ENCODE peak calls at places on chromosome 20, in eight cellular contexts. One of them, this sample, is unnamed.

GRCh38 chr20:48928832-48929725 is 7.6 kb downstream of the ARFGEF2 start:
- DNase-seq in neuronal stem cell: no peak
- DNase-seq in CD14-positive monocyte: no peak
- DNase-seq in EL: peak; percentile 50
- DNase-seq in Calu3: no peak
- DNase-seq in activated CD4-positive, CD25-positive, alpha-beta regulatory T cell: no peak
- DNase-seq in stimulated activated CD8-positive, alpha-beta memory T cell treated with anti-CD3 and anti-CD28 coated beads, Interleukin-7, amount 100 ng/mL, for 4 hours: no peak
- DNase-seq in KBM-7: no peak
- DNase-seq in this sample: peak; percentile 71

GRCh38 chr20:3745686-3746173 is 13.2 kb downstream of the HSPA12B start:
- DNase-seq in neuronal stem cell: no peak
- DNase-seq in activated CD4-positive, CD25-positive, alpha-beta regulatory T cell: no peak
- DNase-seq in stimulated activated CD8-positive, alpha-beta memory T cell treated with anti-CD3 and anti-CD28 coated beads, Interleukin-7, amount 100 ng/mL, for 4 hours: no peak
- DNase-seq in Calu3: no peak
- DNase-seq in KBM-7: no peak
- DNase-seq in CD14-positive monocyte: no peak
- DNase-seq in EL: no peak
- DNase-seq in this sample: no peak

GRCh38 chr20:36861625-36861874 is 14.4 kb upstream of the TLDC2 start:
- DNase-seq in EL: peak; percentile 37
- DNase-seq in Calu3: no peak
- DNase-seq in KBM-7: no peak
- DNase-seq in CD14-positive monocyte: no peak
- DNase-seq in stimulated activated CD8-positive, alpha-beta memory T cell treated with anti-CD3 and anti-CD28 coated beads, Interleukin-7, amount 100 ng/mL, for 4 hours: no peak
- DNase-seq in neuronal stem cell: no peak
- DNase-seq in activated CD4-positive, CD25-positive, alpha-beta regulatory T cell: no peak
- DNase-seq in this sample: no peak

GRCh38 chr20:58081842-58082241 is 146.6 kb downstream of the ANKRD60 start:
- DNase-seq in EL: peak; percentile 53
- DNase-seq in CD14-positive monocyte: no peak
- DNase-seq in KBM-7: no peak
- DNase-seq in Calu3: no peak
- DNase-seq in neuronal stem cell: no peak
- DNase-seq in stimulated activated CD8-positive, alpha-beta memory T cell treated with anti-CD3 and anti-CD28 coated beads, Interleukin-7, amount 100 ng/mL, for 4 hours: no peak
- DNase-seq in activated CD4-positive, CD25-positive, alpha-beta regulatory T cell: no peak
- DNase-seq in this sample: peak; percentile 73

GRCh38 chr20:49278817-49279676 is 1.2 kb upstream of the ZNFX1 start:
- DNase-seq in stimulated activated CD8-positive, alpha-beta memory T cell treated with anti-CD3 and anti-CD28 coated beads, Interleukin-7, amount 100 ng/mL, for 4 hours: peak; percentile 24
- DNase-seq in EL: peak; percentile 30
- DNase-seq in activated CD4-positive, CD25-positive, alpha-beta regulatory T cell: peak; percentile 37
- DNase-seq in Calu3: no peak
- DNase-seq in CD14-positive monocyte: no peak
- DNase-seq in neuronal stem cell: no peak
- DNase-seq in KBM-7: no peak
- DNase-seq in this sample: no peak

GRCh38 chr20:26209171-26209941 is 512.7 kb upstream of the ZNF337 start:
- DNase-seq in stimulated activated CD8-positive, alpha-beta memory T cell treated with anti-CD3 and anti-CD28 coated beads, Interleukin-7, amount 100 ng/mL, for 4 hours: no peak
- DNase-seq in CD14-positive monocyte: no peak
- DNase-seq in activated CD4-positive, CD25-positive, alpha-beta regulatory T cell: no peak
- DNase-seq in neuronal stem cell: peak; percentile 23
- DNase-seq in KBM-7: no peak
- DNase-seq in EL: no peak
- DNase-seq in Calu3: no peak
- DNase-seq in this sample: peak; percentile 10

GRCh38 chr20:12927489-12927888 is 81.3 kb upstream of the SPTLC3 start:
- DNase-seq in stimulated activated CD8-positive, alpha-beta memory T cell treated with anti-CD3 and anti-CD28 coated beads, Interleukin-7, amount 100 ng/mL, for 4 hours: no peak
- DNase-seq in CD14-positive monocyte: no peak
- DNase-seq in neuronal stem cell: no peak
- DNase-seq in Calu3: no peak
- DNase-seq in activated CD4-positive, CD25-positive, alpha-beta regulatory T cell: no peak
- DNase-seq in EL: peak; percentile 34
- DNase-seq in KBM-7: no peak
- DNase-seq in this sample: peak; percentile 46

GRCh38 chr20:58538752-58539151 is 23.6 kb upstream of the APCDD1L start:
- DNase-seq in KBM-7: no peak
- DNase-seq in CD14-positive monocyte: no peak
- DNase-seq in EL: peak; percentile 72
- DNase-seq in neuronal stem cell: no peak
- DNase-seq in activated CD4-positive, CD25-positive, alpha-beta regulatory T cell: no peak
- DNase-seq in stimulated activated CD8-positive, alpha-beta memory T cell treated with anti-CD3 and anti-CD28 coated beads, Interleukin-7, amount 100 ng/mL, for 4 hours: no peak
- DNase-seq in Calu3: no peak
- DNase-seq in this sample: peak; percentile 79

GRCh38 chr20:24953621-24954133 is 4.6 kb downstream of the CST7 start:
- DNase-seq in EL: no peak
- DNase-seq in neuronal stem cell: no peak
- DNase-seq in Calu3: no peak
- DNase-seq in CD14-positive monocyte: no peak
- DNase-seq in activated CD4-positive, CD25-positive, alpha-beta regulatory T cell: no peak
- DNase-seq in KBM-7: no peak
- DNase-seq in stimulated activated CD8-positive, alpha-beta memory T cell treated with anti-CD3 and anti-CD28 coated beads, Interleukin-7, amount 100 ng/mL, for 4 hours: no peak
- DNase-seq in this sample: no peak

GRCh38 chr20:15098351-15098750 is 760.9 kb upstream of the FLRT3 start:
- DNase-seq in CD14-positive monocyte: no peak
- DNase-seq in Calu3: no peak
- DNase-seq in stimulated activated CD8-positive, alpha-beta memory T cell treated with anti-CD3 and anti-CD28 coated beads, Interleukin-7, amount 100 ng/mL, for 4 hours: no peak
- DNase-seq in neuronal stem cell: no peak
- DNase-seq in KBM-7: no peak
- DNase-seq in EL: no peak
- DNase-seq in activated CD4-positive, CD25-positive, alpha-beta regulatory T cell: no peak
- DNase-seq in this sample: no peak

GRCh38 chr20:15257471-15257870 is 920.1 kb upstream of the FLRT3 start:
- DNase-seq in KBM-7: no peak
- DNase-seq in Calu3: no peak
- DNase-seq in activated CD4-positive, CD25-positive, alpha-beta regulatory T cell: no peak
- DNase-seq in neuronal stem cell: no peak
- DNase-seq in stimulated activated CD8-positive, alpha-beta memory T cell treated with anti-CD3 and anti-CD28 coated beads, Interleukin-7, amount 100 ng/mL, for 4 hours: no peak
- DNase-seq in EL: no peak
- DNase-seq in CD14-positive monocyte: no peak
- DNase-seq in this sample: no peak

GRCh38 chr20:5095931-5096330 is 23.8 kb downstream of the PCNA start:
- DNase-seq in KBM-7: no peak
- DNase-seq in Calu3: no peak
- DNase-seq in CD14-positive monocyte: no peak
- DNase-seq in activated CD4-positive, CD25-positive, alpha-beta regulatory T cell: no peak
- DNase-seq in stimulated activated CD8-positive, alpha-beta memory T cell treated with anti-CD3 and anti-CD28 coated beads, Interleukin-7, amount 100 ng/mL, for 4 hours: no peak
- DNase-seq in EL: no peak
- DNase-seq in neuronal stem cell: no peak
- DNase-seq in this sample: no peak

GRCh38 chr20:53933232-53933846 is 137.1 kb downstream of the BCAS1 start:
- DNase-seq in neuronal stem cell: no peak
- DNase-seq in activated CD4-positive, CD25-positive, alpha-beta regulatory T cell: no peak
- DNase-seq in KBM-7: no peak
- DNase-seq in Calu3: no peak
- DNase-seq in EL: no peak
- DNase-seq in stimulated activated CD8-positive, alpha-beta memory T cell treated with anti-CD3 and anti-CD28 coated beads, Interleukin-7, amount 100 ng/mL, for 4 hours: no peak
- DNase-seq in CD14-positive monocyte: no peak
- DNase-seq in this sample: no peak

GRCh38 chr20:22070546-22070945 is 365.1 kb downstream of the PAX1 start:
- DNase-seq in stimulated activated CD8-positive, alpha-beta memory T cell treated with anti-CD3 and anti-CD28 coated beads, Interleukin-7, amount 100 ng/mL, for 4 hours: no peak
- DNase-seq in KBM-7: no peak
- DNase-seq in EL: no peak
- DNase-seq in CD14-positive monocyte: no peak
- DNase-seq in neuronal stem cell: no peak
- DNase-seq in Calu3: no peak
- DNase-seq in activated CD4-positive, CD25-positive, alpha-beta regulatory T cell: no peak
- DNase-seq in this sample: no peak

GRCh38 chr20:23046431-23046830 is 3.0 kb downstream of the THBD start:
- DNase-seq in EL: no peak
- DNase-seq in neuronal stem cell: no peak
- DNase-seq in stimulated activated CD8-positive, alpha-beta memory T cell treated with anti-CD3 and anti-CD28 coated beads, Interleukin-7, amount 100 ng/mL, for 4 hours: no peak
- DNase-seq in activated CD4-positive, CD25-positive, alpha-beta regulatory T cell: no peak
- DNase-seq in KBM-7: no peak
- DNase-seq in Calu3: no peak
- DNase-seq in CD14-positive monocyte: no peak
- DNase-seq in this sample: no peak

GRCh38 chr20:63553933-63554290 is at the start of gene FNDC11:
- DNase-seq in KBM-7: no peak
- DNase-seq in Calu3: no peak
- DNase-seq in CD14-positive monocyte: no peak
- DNase-seq in stimulated activated CD8-positive, alpha-beta memory T cell treated with anti-CD3 and anti-CD28 coated beads, Interleukin-7, amount 100 ng/mL, for 4 hours: peak; percentile 25
- DNase-seq in EL: peak; percentile 48
- DNase-seq in activated CD4-positive, CD25-positive, alpha-beta regulatory T cell: peak; percentile 32
- DNase-seq in neuronal stem cell: peak; percentile 75
- DNase-seq in this sample: no peak

GRCh38 chr20:36097331-36097730 is 57.2 kb upstream of the EPB41L1 start:
- DNase-seq in stimulated activated CD8-positive, alpha-beta memory T cell treated with anti-CD3 and anti-CD28 coated beads, Interleukin-7, amount 100 ng/mL, for 4 hours: no peak
- DNase-seq in Calu3: no peak
- DNase-seq in activated CD4-positive, CD25-positive, alpha-beta regulatory T cell: no peak
- DNase-seq in EL: peak; percentile 75
- DNase-seq in KBM-7: no peak
- DNase-seq in CD14-positive monocyte: no peak
- DNase-seq in neuronal stem cell: no peak
- DNase-seq in this sample: peak; percentile 82

GRCh38 chr20:41072099-41072798 is 43.6 kb downstream of the TOP1 start:
- DNase-seq in Calu3: peak; percentile 52
- DNase-seq in KBM-7: no peak
- DNase-seq in activated CD4-positive, CD25-positive, alpha-beta regulatory T cell: no peak
- DNase-seq in stimulated activated CD8-positive, alpha-beta memory T cell treated with anti-CD3 and anti-CD28 coated beads, Interleukin-7, amount 100 ng/mL, for 4 hours: no peak
- DNase-seq in CD14-positive monocyte: no peak
- DNase-seq in neuronal stem cell: no peak
- DNase-seq in EL: peak; percentile 91
- DNase-seq in this sample: peak; percentile 88

GRCh38 chr20:58150772-58151171 is 77.7 kb downstream of the ANKRD60 start:
- DNase-seq in CD14-positive monocyte: no peak
- DNase-seq in Calu3: peak; percentile 77
- DNase-seq in KBM-7: no peak
- DNase-seq in neuronal stem cell: peak; percentile 36
- DNase-seq in activated CD4-positive, CD25-positive, alpha-beta regulatory T cell: no peak
- DNase-seq in stimulated activated CD8-positive, alpha-beta memory T cell treated with anti-CD3 and anti-CD28 coated beads, Interleukin-7, amount 100 ng/mL, for 4 hours: no peak
- DNase-seq in EL: no peak
- DNase-seq in this sample: no peak

GRCh38 chr20:37714973-37715657 is 21.3 kb downstream of the CTNNBL1 start:
- DNase-seq in CD14-positive monocyte: no peak
- DNase-seq in activated CD4-positive, CD25-positive, alpha-beta regulatory T cell: no peak
- DNase-seq in Calu3: no peak
- DNase-seq in EL: peak; percentile 78
- DNase-seq in neuronal stem cell: no peak
- DNase-seq in stimulated activated CD8-positive, alpha-beta memory T cell treated with anti-CD3 and anti-CD28 coated beads, Interleukin-7, amount 100 ng/mL, for 4 hours: no peak
- DNase-seq in KBM-7: peak; percentile 38
- DNase-seq in this sample: peak; percentile 56

GRCh38 chr20:58362117-58362516 is 26.9 kb upstream of the VAPB start:
- DNase-seq in stimulated activated CD8-positive, alpha-beta memory T cell treated with anti-CD3 and anti-CD28 coated beads, Interleukin-7, amount 100 ng/mL, for 4 hours: no peak
- DNase-seq in neuronal stem cell: no peak
- DNase-seq in CD14-positive monocyte: no peak
- DNase-seq in EL: no peak
- DNase-seq in KBM-7: no peak
- DNase-seq in activated CD4-positive, CD25-positive, alpha-beta regulatory T cell: no peak
- DNase-seq in Calu3: no peak
- DNase-seq in this sample: no peak

GRCh38 chr20:33433465-33433864 is 10.1 kb downstream of the SNTA1 start:
- DNase-seq in CD14-positive monocyte: no peak
- DNase-seq in KBM-7: no peak
- DNase-seq in neuronal stem cell: no peak
- DNase-seq in stimulated activated CD8-positive, alpha-beta memory T cell treated with anti-CD3 and anti-CD28 coated beads, Interleukin-7, amount 100 ng/mL, for 4 hours: no peak
- DNase-seq in activated CD4-positive, CD25-positive, alpha-beta regulatory T cell: no peak
- DNase-seq in EL: peak; percentile 30
- DNase-seq in Calu3: no peak
- DNase-seq in this sample: no peak

GRCh38 chr20:1871807-1872455 is 23.3 kb upstream of the SIRPA start:
- DNase-seq in EL: no peak
- DNase-seq in CD14-positive monocyte: peak; percentile 93
- DNase-seq in Calu3: no peak
- DNase-seq in activated CD4-positive, CD25-positive, alpha-beta regulatory T cell: no peak
- DNase-seq in stimulated activated CD8-positive, alpha-beta memory T cell treated with anti-CD3 and anti-CD28 coated beads, Interleukin-7, amount 100 ng/mL, for 4 hours: no peak
- DNase-seq in KBM-7: no peak
- DNase-seq in neuronal stem cell: no peak
- DNase-seq in this sample: no peak

GRCh38 chr20:38725959-38726848 is 1.9 kb downstream of the SLC32A1 start:
- DNase-seq in stimulated activated CD8-positive, alpha-beta memory T cell treated with anti-CD3 and anti-CD28 coated beads, Interleukin-7, amount 100 ng/mL, for 4 hours: no peak
- DNase-seq in EL: peak; percentile 46
- DNase-seq in CD14-positive monocyte: no peak
- DNase-seq in neuronal stem cell: peak; percentile 84
- DNase-seq in activated CD4-positive, CD25-positive, alpha-beta regulatory T cell: no peak
- DNase-seq in Calu3: peak; percentile 72
- DNase-seq in KBM-7: peak; percentile 35
- DNase-seq in this sample: no peak

GRCh38 chr20:36969050-36969449 is 17.5 kb upstream of the SAMHD1 start:
- DNase-seq in CD14-positive monocyte: no peak
- DNase-seq in neuronal stem cell: no peak
- DNase-seq in activated CD4-positive, CD25-positive, alpha-beta regulatory T cell: no peak
- DNase-seq in stimulated activated CD8-positive, alpha-beta memory T cell treated with anti-CD3 and anti-CD28 coated beads, Interleukin-7, amount 100 ng/mL, for 4 hours: no peak
- DNase-seq in EL: no peak
- DNase-seq in KBM-7: no peak
- DNase-seq in Calu3: no peak
- DNase-seq in this sample: no peak

GRCh38 chr20:50824137-50824536 is 29.3 kb downstream of the BCAS4 start:
- DNase-seq in activated CD4-positive, CD25-positive, alpha-beta regulatory T cell: no peak
- DNase-seq in stimulated activated CD8-positive, alpha-beta memory T cell treated with anti-CD3 and anti-CD28 coated beads, Interleukin-7, amount 100 ng/mL, for 4 hours: no peak
- DNase-seq in CD14-positive monocyte: no peak
- DNase-seq in Calu3: peak; percentile 66
- DNase-seq in KBM-7: no peak
- DNase-seq in EL: peak; percentile 91
- DNase-seq in neuronal stem cell: no peak
- DNase-seq in this sample: peak; percentile 87

GRCh38 chr20:19676202-19676601 is 81.9 kb upstream of the RIN2 start:
- DNase-seq in stimulated activated CD8-positive, alpha-beta memory T cell treated with anti-CD3 and anti-CD28 coated beads, Interleukin-7, amount 100 ng/mL, for 4 hours: no peak
- DNase-seq in CD14-positive monocyte: no peak
- DNase-seq in activated CD4-positive, CD25-positive, alpha-beta regulatory T cell: no peak
- DNase-seq in EL: no peak
- DNase-seq in Calu3: no peak
- DNase-seq in KBM-7: no peak
- DNase-seq in neuronal stem cell: no peak
- DNase-seq in this sample: no peak

GRCh38 chr20:13800728-13801134 is 15.9 kb downstream of the NDUFAF5 start:
- DNase-seq in neuronal stem cell: no peak
- DNase-seq in EL: peak; percentile 78
- DNase-seq in KBM-7: peak; percentile 27
- DNase-seq in stimulated activated CD8-positive, alpha-beta memory T cell treated with anti-CD3 and anti-CD28 coated beads, Interleukin-7, amount 100 ng/mL, for 4 hours: no peak
- DNase-seq in activated CD4-positive, CD25-positive, alpha-beta regulatory T cell: no peak
- DNase-seq in CD14-positive monocyte: no peak
- DNase-seq in Calu3: no peak
- DNase-seq in this sample: peak; percentile 93

GRCh38 chr20:5463007-5463686 is 146.4 kb upstream of the PROKR2 start:
- DNase-seq in neuronal stem cell: no peak
- DNase-seq in KBM-7: no peak
- DNase-seq in activated CD4-positive, CD25-positive, alpha-beta regulatory T cell: no peak
- DNase-seq in stimulated activated CD8-positive, alpha-beta memory T cell treated with anti-CD3 and anti-CD28 coated beads, Interleukin-7, amount 100 ng/mL, for 4 hours: no peak
- DNase-seq in Calu3: no peak
- DNase-seq in CD14-positive monocyte: no peak
- DNase-seq in EL: no peak
- DNase-seq in this sample: no peak

GRCh38 chr20:59828478-59829414 is 104.7 kb downstream of the SYCP2 start:
- DNase-seq in stimulated activated CD8-positive, alpha-beta memory T cell treated with anti-CD3 and anti-CD28 coated beads, Interleukin-7, amount 100 ng/mL, for 4 hours: no peak
- DNase-seq in KBM-7: no peak
- DNase-seq in Calu3: no peak
- DNase-seq in EL: no peak
- DNase-seq in CD14-positive monocyte: no peak
- DNase-seq in activated CD4-positive, CD25-positive, alpha-beta regulatory T cell: no peak
- DNase-seq in neuronal stem cell: no peak
- DNase-seq in this sample: no peak

GRCh38 chr20:24987873-24988835 is 4.4 kb downstream of the APMAP start:
- DNase-seq in Calu3: no peak
- DNase-seq in CD14-positive monocyte: no peak
- DNase-seq in neuronal stem cell: no peak
- DNase-seq in activated CD4-positive, CD25-positive, alpha-beta regulatory T cell: no peak
- DNase-seq in KBM-7: no peak
- DNase-seq in stimulated activated CD8-positive, alpha-beta memory T cell treated with anti-CD3 and anti-CD28 coated beads, Interleukin-7, amount 100 ng/mL, for 4 hours: no peak
- DNase-seq in EL: no peak
- DNase-seq in this sample: no peak

This sample was measured in astrocyte.